ENCODE peak calls at places on chromosomes 5 and 9, in eight cellular contexts. A is PC-3, C is upper lobe of right lung, X is epithelial cell of prostate, K is dorsolateral prefrontal cortex, W is WERI-Rb-1, E is heart right ventricle, V is K562. F is an unnamed sample.

GRCh38 chr5:177412603-177413233 is 3.4 kb upstream of the F12 start:
- DNase-seq in C (no peak), W (no peak), A (no peak), V (no peak), X (no peak), E (no peak), K (no peak), F (no peak)

GRCh38 chr9:129571298-129572051 is 49.4 kb downstream of the C9orf50 start:
- DNase-seq in A (no peak), W (no peak), X (no peak), K (no peak), E (no peak), V (no peak), C (no peak), F (no peak)

GRCh38 chr5:118354806-118355205 is 633.5 kb downstream of the DTWD2 start:
- DNase-seq in A (no peak), X (no peak), W (no peak), E (no peak), K (no peak), C (no peak), V (no peak), F (no peak)

GRCh38 chr9:89372979-89373378 is 54.7 kb downstream of the SECISBP2 start:
- DNase-seq in A (no peak), K (no peak), V (no peak), W (no peak), E (no peak), X (no peak), C (no peak), F (no peak)

GRCh38 chr9:125815568-125815967 is 68.4 kb downstream of the PBX3 start:
- DNase-seq in A (peak; percentile 54), C (no peak), K (no peak), W (no peak), E (no peak), V (no peak), X (peak; percentile 66), F (no peak)

GRCh38 chr5:62596691-62597090 is 18.1 kb downstream of the LRRC70 start:
- DNase-seq in C (no peak), E (no peak), A (peak; percentile 42), W (no peak), X (no peak), K (no peak), V (no peak), F (no peak)

GRCh38 chr9:135009051-135009560 is 78.4 kb upstream of the OLFM1 start:
- DNase-seq in C (peak; percentile 30), W (no peak), X (no peak), K (peak; percentile 13), E (no peak), V (no peak), A (no peak), F (no peak)

GRCh38 chr5:133884525-133885311 is 83.7 kb downstream of the C5orf15 start:
- DNase-seq in K (peak; percentile 7), X (no peak), W (no peak), A (no peak), V (no peak), C (peak; percentile 18), E (no peak), F (no peak)

GRCh38 chr9:120680161-120680560 is 34.1 kb downstream of the MEGF9 start:
- DNase-seq in C (no peak), V (no peak), E (no peak), W (no peak), X (no peak), K (no peak), A (no peak), F (no peak)

GRCh38 chr5:57698785-57699184 is 216.2 kb upstream of the ACTBL2 start:
- DNase-seq in V (no peak), E (no peak), A (peak; percentile 94), X (peak; percentile 64), C (no peak), W (no peak), K (no peak), F (no peak)

GRCh38 chr9:86341007-86341491 is 13.2 kb downstream of the TUT7 start:
- DNase-seq in X (no peak), A (peak; percentile 62), E (no peak), V (no peak), W (no peak), C (no peak), K (no peak), F (no peak)

GRCh38 chr9:85056203-85056572 is 386.7 kb downstream of the NTRK2 start:
- DNase-seq in V (no peak), W (no peak), E (no peak), C (no peak), A (no peak), X (no peak), K (no peak), F (no peak)

GRCh38 chr5:19547640-19548039 is 440.4 kb downstream of the CDH18 start:
- DNase-seq in C (no peak), A (peak; percentile 34), E (no peak), W (no peak), V (no peak), X (no peak), K (no peak), F (no peak)

GRCh38 chr9:115117999-115118470 is at the start of gene TNC:
- DNase-seq in W (peak; percentile 59), E (peak; percentile 23), C (peak; percentile 74), A (peak; percentile 81), V (no peak), X (no peak), K (peak; percentile 48), F (peak; percentile 19)

GRCh38 chr5:158234323-158235158 is 375.6 kb upstream of the CLINT1 start:
- DNase-seq in V (no peak), W (no peak), X (no peak), E (no peak), K (no peak), A (no peak), C (no peak), F (no peak)

GRCh38 chr5:95817430-95817829 is 5.1 kb downstream of the GLRX start:
- DNase-seq in W (no peak), X (no peak), K (no peak), V (no peak), E (no peak), C (no peak), A (peak; percentile 92), F (no peak)

GRCh38 chr9:72473474-72474241 is 47.8 kb upstream of the TMC1 start:
- DNase-seq in E (no peak), K (no peak), X (peak; percentile 59), C (no peak), V (no peak), W (no peak), A (peak; percentile 15), F (no peak)

GRCh38 chr5:170741801-170742200 is 41.7 kb upstream of the GABRP start:
- DNase-seq in C (no peak), X (no peak), A (no peak), E (no peak), W (no peak), V (no peak), K (no peak), F (no peak)

GRCh38 chr9:10055886-10056395 is 556.9 kb downstream of the PTPRD start:
- DNase-seq in A (no peak), C (no peak), W (no peak), X (no peak), E (no peak), V (no peak), K (no peak), F (no peak)

GRCh38 chr5:54646285-54647101 is 128.9 kb downstream of the SNX18 start:
- DNase-seq in K (no peak), X (no peak), A (peak; percentile 44), V (no peak), W (no peak), E (peak; percentile 83), C (peak; percentile 75), F (peak; percentile 51)

GRCh38 chr5:54645888-54646284 is 128.3 kb downstream of the SNX18 start:
- DNase-seq in X (no peak), K (no peak), W (no peak), E (no peak), A (no peak), C (no peak), V (no peak), F (no peak)

GRCh38 chr5:54644226-54644625 is 126.7 kb downstream of the SNX18 start:
- DNase-seq in A (peak; percentile 90), V (no peak), K (no peak), C (no peak), X (peak; percentile 74), W (no peak), E (no peak), F (no peak)

GRCh38 chr5:54639621-54640020 is 122.1 kb downstream of the SNX18 start:
- DNase-seq in K (no peak), V (no peak), W (peak; percentile 60), X (no peak), C (no peak), A (no peak), E (no peak), F (no peak)

GRCh38 chr5:54643679-54644078 is 126.1 kb downstream of the SNX18 start:
- DNase-seq in V (no peak), E (no peak), A (peak; percentile 79), X (peak; percentile 55), C (no peak), K (no peak), W (no peak), F (no peak)
- H3K27ac ChIP-seq in V (no peak overlapping the region), E (no peak overlapping the region), A (peak overlapping the region; percentile 85), X (peak overlapping the region; percentile 94), C (no peak overlapping the region), K (no peak overlapping the region), W (no peak overlapping the region), F (no peak overlapping the region)

DNA sequence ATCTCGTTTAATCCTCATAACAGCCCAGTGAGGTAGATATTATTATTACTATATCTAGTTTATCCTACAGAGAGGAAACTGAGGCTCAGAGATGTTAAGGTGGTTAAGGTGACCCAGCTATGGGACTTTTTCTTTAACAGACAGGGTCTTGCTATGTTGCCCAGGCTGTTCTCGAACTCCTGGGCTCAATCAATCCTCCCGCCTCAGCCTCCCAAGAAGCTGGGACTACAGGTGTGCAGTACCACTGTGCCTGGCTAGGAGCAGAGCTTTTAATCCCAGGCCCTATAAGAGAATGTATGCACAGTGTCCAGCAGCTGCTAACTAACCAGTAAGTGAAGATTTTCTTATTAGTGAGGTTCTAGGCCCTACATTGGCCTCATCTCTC is 62.4 kb downstream of the PCDH1 start:
- DNase-seq in X (no peak), K (no peak), A (no peak), C (no peak), W (no peak), E (no peak), V (no peak), F (no peak)
- H3K27ac ChIP-seq in X (no peak overlapping the region), K (peak overlapping the region; percentile 72), A (no peak overlapping the region), C (no peak overlapping the region), W (no peak overlapping the region), E (peak overlapping the region; percentile 69), V (no peak overlapping the region), F (peak overlapping the region; percentile 79)

DNA sequence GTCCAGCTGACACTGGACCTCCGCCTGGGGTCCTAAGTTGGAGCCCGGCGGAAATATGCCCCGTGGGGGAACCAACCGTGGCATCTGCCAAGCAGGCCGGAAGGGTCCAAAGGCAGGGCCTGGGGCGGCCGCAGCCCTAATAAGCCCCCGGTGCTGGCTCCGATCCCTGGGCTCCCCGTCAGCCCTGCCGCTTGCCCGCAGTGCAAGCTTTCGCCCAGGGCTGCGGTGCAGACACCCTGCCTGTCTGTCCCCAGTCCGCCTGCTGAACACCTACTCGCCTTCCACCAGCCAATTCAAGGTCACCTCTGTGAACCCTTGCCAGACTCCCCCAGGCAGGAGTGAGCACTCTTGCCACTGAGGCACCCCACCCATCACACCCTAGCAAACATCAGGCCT is 499 bp upstream of the PTGR1 start:
- DNase-seq in K (no peak), C (no peak), W (no peak), E (no peak), X (no peak), V (no peak), A (no peak), F (no peak)
- H3K27ac ChIP-seq in K (peak overlapping the region; percentile 75), C (peak overlapping the region; percentile 94), W (no peak overlapping the region), E (peak overlapping the region; percentile 91), X (peak overlapping the region; percentile 69), V (no peak overlapping the region), A (no peak overlapping the region), F (no peak overlapping the region)

GRCh38 chr5:10536511-10536910 is 27.4 kb upstream of the ANKRD33B start:
- DNase-seq in K (no peak), V (peak; percentile 56), E (no peak), W (no peak), X (no peak), A (no peak), C (no peak), F (no peak)
- H3K27ac ChIP-seq in K (peak overlapping the region; percentile 70), V (no peak overlapping the region), E (no peak overlapping the region), W (no peak overlapping the region), X (no peak overlapping the region), A (no peak overlapping the region), C (no peak overlapping the region), F (no peak overlapping the region)

F was measured in substantia nigra.